ENCODE peak calls at places on chromosomes 1 and 21, in ten cellular contexts. One of them, this sample, is unnamed.
A peak's percentile ranks its signal among the peaks of the same experiment; 100 is the strongest.

GRCh38 chr1:36609241-36610027 is 126.7 kb upstream of the CSF3R start:
- DNase-seq in aorta: no peak
- DNase-seq in right cardiac atrium: peak; percentile 57
- DNase-seq in kidney: no peak
- DNase-seq in IMR-90: peak; percentile 29
- DNase-seq in fibroblast of lung: peak; percentile 28
- DNase-seq in H1: peak; percentile 85
- DNase-seq in CD8-positive, alpha-beta T cell: no peak
- DNase-seq in prostate gland: no peak
- DNase-seq in sigmoid colon: no peak
- DNase-seq in this sample: no peak

GRCh38 chr1:5709976-5710375 is 282.2 kb downstream of the NPHP4 start:
- DNase-seq in sigmoid colon: peak; percentile 26
- DNase-seq in kidney: no peak
- DNase-seq in fibroblast of lung: no peak
- DNase-seq in CD8-positive, alpha-beta T cell: no peak
- DNase-seq in H1: no peak
- DNase-seq in prostate gland: no peak
- DNase-seq in IMR-90: no peak
- DNase-seq in right cardiac atrium: no peak
- DNase-seq in aorta: no peak
- DNase-seq in this sample: no peak

GRCh38 chr1:182615468-182616129 is 11.4 kb upstream of the RGS16 start:
- DNase-seq in prostate gland: no peak
- DNase-seq in IMR-90: no peak
- DNase-seq in right cardiac atrium: peak; percentile 88
- DNase-seq in kidney: peak; percentile 84
- DNase-seq in CD8-positive, alpha-beta T cell: no peak
- DNase-seq in H1: no peak
- DNase-seq in sigmoid colon: peak; percentile 82
- DNase-seq in fibroblast of lung: peak; percentile 50
- DNase-seq in aorta: peak; percentile 84
- DNase-seq in this sample: peak; percentile 59

GRCh38 chr1:192160186-192160585 is 1.9 kb downstream of the RGS18 start:
- DNase-seq in CD8-positive, alpha-beta T cell: no peak
- DNase-seq in aorta: no peak
- DNase-seq in right cardiac atrium: no peak
- DNase-seq in fibroblast of lung: no peak
- DNase-seq in sigmoid colon: no peak
- DNase-seq in kidney: no peak
- DNase-seq in prostate gland: no peak
- DNase-seq in IMR-90: peak; percentile 30
- DNase-seq in H1: no peak
- DNase-seq in this sample: no peak

GRCh38 chr1:55055084-55055882 is 15.9 kb downstream of the PCSK9 start:
- DNase-seq in aorta: no peak
- DNase-seq in CD8-positive, alpha-beta T cell: no peak
- DNase-seq in prostate gland: no peak
- DNase-seq in IMR-90: no peak
- DNase-seq in kidney: no peak
- DNase-seq in right cardiac atrium: no peak
- DNase-seq in fibroblast of lung: no peak
- DNase-seq in H1: no peak
- DNase-seq in sigmoid colon: no peak
- DNase-seq in this sample: no peak

GRCh38 chr1:43981135-43981491 is 2.1 kb downstream of the B4GALT2 start:
- DNase-seq in right cardiac atrium: peak; percentile 51
- DNase-seq in CD8-positive, alpha-beta T cell: no peak
- DNase-seq in sigmoid colon: no peak
- DNase-seq in IMR-90: no peak
- DNase-seq in prostate gland: no peak
- DNase-seq in aorta: peak; percentile 48
- DNase-seq in kidney: peak; percentile 64
- DNase-seq in H1: no peak
- DNase-seq in fibroblast of lung: no peak
- DNase-seq in this sample: no peak

GRCh38 chr1:169999357-169999756 is 75.1 kb downstream of the KIFAP3 start:
- DNase-seq in fibroblast of lung: peak; percentile 75
- DNase-seq in IMR-90: peak; percentile 84
- DNase-seq in aorta: peak; percentile 49
- DNase-seq in prostate gland: no peak
- DNase-seq in CD8-positive, alpha-beta T cell: no peak
- DNase-seq in H1: no peak
- DNase-seq in sigmoid colon: no peak
- DNase-seq in right cardiac atrium: peak; percentile 58
- DNase-seq in kidney: no peak
- DNase-seq in this sample: no peak

GRCh38 chr1:162292422-162292849 is 84.2 kb downstream of the SPATA46 start:
- DNase-seq in prostate gland: no peak
- DNase-seq in sigmoid colon: no peak
- DNase-seq in fibroblast of lung: peak; percentile 33
- DNase-seq in H1: no peak
- DNase-seq in right cardiac atrium: no peak
- DNase-seq in IMR-90: peak; percentile 7
- DNase-seq in aorta: no peak
- DNase-seq in kidney: no peak
- DNase-seq in CD8-positive, alpha-beta T cell: no peak
- DNase-seq in this sample: no peak

GRCh38 chr1:10942542-10942912 is 69.9 kb upstream of the TARDBP start:
- DNase-seq in IMR-90: no peak
- DNase-seq in CD8-positive, alpha-beta T cell: no peak
- DNase-seq in kidney: no peak
- DNase-seq in prostate gland: no peak
- DNase-seq in H1: no peak
- DNase-seq in sigmoid colon: no peak
- DNase-seq in aorta: no peak
- DNase-seq in right cardiac atrium: no peak
- DNase-seq in fibroblast of lung: no peak
- DNase-seq in this sample: no peak

GRCh38 chr1:172287207-172287606 is 133.3 kb upstream of the C1orf105 start:
- DNase-seq in H1: no peak
- DNase-seq in right cardiac atrium: peak; percentile 78
- DNase-seq in CD8-positive, alpha-beta T cell: no peak
- DNase-seq in aorta: peak; percentile 83
- DNase-seq in kidney: no peak
- DNase-seq in IMR-90: peak; percentile 73
- DNase-seq in fibroblast of lung: peak; percentile 89
- DNase-seq in prostate gland: no peak
- DNase-seq in sigmoid colon: peak; percentile 87
- DNase-seq in this sample: peak; percentile 20

GRCh38 chr1:44038876-44039657 is 7.8 kb upstream of the SLC6A9 start:
- DNase-seq in aorta: no peak
- DNase-seq in sigmoid colon: no peak
- DNase-seq in H1: no peak
- DNase-seq in right cardiac atrium: no peak
- DNase-seq in CD8-positive, alpha-beta T cell: no peak
- DNase-seq in IMR-90: peak; percentile 39
- DNase-seq in kidney: no peak
- DNase-seq in fibroblast of lung: no peak
- DNase-seq in prostate gland: no peak
- DNase-seq in this sample: no peak

GRCh38 chr21:45803613-45804340 is 160.3 kb downstream of the PCBP3 start:
- DNase-seq in IMR-90: no peak
- DNase-seq in fibroblast of lung: no peak
- DNase-seq in right cardiac atrium: no peak
- DNase-seq in CD8-positive, alpha-beta T cell: no peak
- DNase-seq in kidney: peak; percentile 37
- DNase-seq in prostate gland: no peak
- DNase-seq in sigmoid colon: no peak
- DNase-seq in aorta: no peak
- DNase-seq in H1: no peak
- DNase-seq in this sample: no peak
- H3K27ac ChIP-seq in IMR-90: no peak overlapping the region
- H3K27ac ChIP-seq in fibroblast of lung: no peak overlapping the region
- H3K27ac ChIP-seq in right cardiac atrium: no peak overlapping the region
- H3K27ac ChIP-seq in CD8-positive, alpha-beta T cell: no peak overlapping the region
- H3K27ac ChIP-seq in kidney: no peak overlapping the region
- H3K27ac ChIP-seq in prostate gland: no peak overlapping the region
- H3K27ac ChIP-seq in sigmoid colon: no peak overlapping the region
- H3K27ac ChIP-seq in aorta: no peak overlapping the region
- H3K27ac ChIP-seq in H1: no peak overlapping the region
- H3K27ac ChIP-seq in this sample: no peak overlapping the region

DNA sequence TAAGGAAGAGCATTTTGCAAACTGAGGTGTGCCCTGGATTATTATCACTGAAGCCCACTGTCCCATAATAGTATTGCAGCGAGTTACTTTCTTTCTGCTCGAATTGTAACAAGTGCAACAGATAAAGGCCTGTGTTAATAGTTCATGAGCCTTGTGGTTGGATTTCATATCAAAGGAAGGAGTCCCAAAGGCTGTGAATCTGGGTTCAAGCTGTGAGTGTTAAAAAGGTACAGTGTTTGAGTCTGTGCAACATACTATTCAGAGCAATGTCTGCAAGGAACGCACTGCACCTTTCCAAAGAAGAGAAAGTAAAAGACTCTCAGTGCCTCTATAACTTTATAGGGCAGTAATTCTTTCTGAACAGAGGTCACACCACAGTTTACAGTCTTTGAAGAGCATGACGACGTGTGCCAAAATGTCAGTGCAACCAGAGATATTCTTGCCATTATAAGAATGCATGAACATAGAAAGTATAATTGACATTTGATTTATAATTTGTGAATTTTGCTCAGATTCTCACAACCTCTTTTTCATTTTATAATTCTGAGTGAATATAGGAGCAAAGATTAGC is 79.1 kb downstream of the CDC7 start:
- DNase-seq in prostate gland: no peak
- DNase-seq in kidney: no peak
- DNase-seq in fibroblast of lung: peak; percentile 60
- DNase-seq in aorta: no peak
- DNase-seq in right cardiac atrium: no peak
- DNase-seq in CD8-positive, alpha-beta T cell: no peak
- DNase-seq in sigmoid colon: peak; percentile 48
- DNase-seq in IMR-90: peak; percentile 60
- DNase-seq in H1: no peak
- DNase-seq in this sample: no peak
- H3K27ac ChIP-seq in prostate gland: peak overlapping the region; percentile 8
- H3K27ac ChIP-seq in kidney: no peak overlapping the region
- H3K27ac ChIP-seq in fibroblast of lung: no peak overlapping the region
- H3K27ac ChIP-seq in aorta: no peak overlapping the region
- H3K27ac ChIP-seq in right cardiac atrium: no peak overlapping the region
- H3K27ac ChIP-seq in CD8-positive, alpha-beta T cell: no peak overlapping the region
- H3K27ac ChIP-seq in sigmoid colon: peak overlapping the region; percentile 66
- H3K27ac ChIP-seq in IMR-90: no peak overlapping the region
- H3K27ac ChIP-seq in H1: no peak overlapping the region
- H3K27ac ChIP-seq in this sample: no peak overlapping the region

GRCh38 chr1:152904688-152905440 is 3.5 kb upstream of the IVL start:
- DNase-seq in IMR-90: no peak
- DNase-seq in right cardiac atrium: no peak
- DNase-seq in H1: no peak
- DNase-seq in CD8-positive, alpha-beta T cell: no peak
- DNase-seq in aorta: no peak
- DNase-seq in fibroblast of lung: no peak
- DNase-seq in prostate gland: no peak
- DNase-seq in sigmoid colon: no peak
- DNase-seq in kidney: no peak
- DNase-seq in this sample: no peak

GRCh38 chr1:152901631-152902030 is 6.7 kb upstream of the IVL start:
- DNase-seq in aorta: no peak
- DNase-seq in right cardiac atrium: no peak
- DNase-seq in IMR-90: no peak
- DNase-seq in H1: no peak
- DNase-seq in sigmoid colon: no peak
- DNase-seq in CD8-positive, alpha-beta T cell: no peak
- DNase-seq in fibroblast of lung: no peak
- DNase-seq in prostate gland: no peak
- DNase-seq in kidney: no peak
- DNase-seq in this sample: no peak

GRCh38 chr1:152907686-152908601 is at the start of gene IVL:
- DNase-seq in CD8-positive, alpha-beta T cell: no peak
- DNase-seq in fibroblast of lung: no peak
- DNase-seq in H1: no peak
- DNase-seq in IMR-90: no peak
- DNase-seq in aorta: no peak
- DNase-seq in right cardiac atrium: no peak
- DNase-seq in prostate gland: no peak
- DNase-seq in sigmoid colon: no peak
- DNase-seq in kidney: no peak
- DNase-seq in this sample: no peak

GRCh38 chr1:152902676-152903075 is 5.7 kb upstream of the IVL start:
- DNase-seq in CD8-positive, alpha-beta T cell: no peak
- DNase-seq in IMR-90: no peak
- DNase-seq in H1: no peak
- DNase-seq in prostate gland: no peak
- DNase-seq in aorta: no peak
- DNase-seq in kidney: no peak
- DNase-seq in right cardiac atrium: no peak
- DNase-seq in sigmoid colon: no peak
- DNase-seq in fibroblast of lung: no peak
- DNase-seq in this sample: no peak

GRCh38 chr1:152906023-152906565 is 2.3 kb upstream of the IVL start:
- DNase-seq in right cardiac atrium: no peak
- DNase-seq in aorta: no peak
- DNase-seq in CD8-positive, alpha-beta T cell: no peak
- DNase-seq in kidney: no peak
- DNase-seq in H1: no peak
- DNase-seq in IMR-90: peak; percentile 8
- DNase-seq in sigmoid colon: no peak
- DNase-seq in fibroblast of lung: peak; percentile 7
- DNase-seq in prostate gland: no peak
- DNase-seq in this sample: no peak
- H3K27ac ChIP-seq in right cardiac atrium: no peak overlapping the region
- H3K27ac ChIP-seq in aorta: no peak overlapping the region
- H3K27ac ChIP-seq in CD8-positive, alpha-beta T cell: no peak overlapping the region
- H3K27ac ChIP-seq in kidney: no peak overlapping the region
- H3K27ac ChIP-seq in H1: no peak overlapping the region
- H3K27ac ChIP-seq in IMR-90: no peak overlapping the region
- H3K27ac ChIP-seq in sigmoid colon: no peak overlapping the region
- H3K27ac ChIP-seq in fibroblast of lung: peak overlapping the region; percentile 75
- H3K27ac ChIP-seq in prostate gland: no peak overlapping the region
- H3K27ac ChIP-seq in this sample: no peak overlapping the region

DNA sequence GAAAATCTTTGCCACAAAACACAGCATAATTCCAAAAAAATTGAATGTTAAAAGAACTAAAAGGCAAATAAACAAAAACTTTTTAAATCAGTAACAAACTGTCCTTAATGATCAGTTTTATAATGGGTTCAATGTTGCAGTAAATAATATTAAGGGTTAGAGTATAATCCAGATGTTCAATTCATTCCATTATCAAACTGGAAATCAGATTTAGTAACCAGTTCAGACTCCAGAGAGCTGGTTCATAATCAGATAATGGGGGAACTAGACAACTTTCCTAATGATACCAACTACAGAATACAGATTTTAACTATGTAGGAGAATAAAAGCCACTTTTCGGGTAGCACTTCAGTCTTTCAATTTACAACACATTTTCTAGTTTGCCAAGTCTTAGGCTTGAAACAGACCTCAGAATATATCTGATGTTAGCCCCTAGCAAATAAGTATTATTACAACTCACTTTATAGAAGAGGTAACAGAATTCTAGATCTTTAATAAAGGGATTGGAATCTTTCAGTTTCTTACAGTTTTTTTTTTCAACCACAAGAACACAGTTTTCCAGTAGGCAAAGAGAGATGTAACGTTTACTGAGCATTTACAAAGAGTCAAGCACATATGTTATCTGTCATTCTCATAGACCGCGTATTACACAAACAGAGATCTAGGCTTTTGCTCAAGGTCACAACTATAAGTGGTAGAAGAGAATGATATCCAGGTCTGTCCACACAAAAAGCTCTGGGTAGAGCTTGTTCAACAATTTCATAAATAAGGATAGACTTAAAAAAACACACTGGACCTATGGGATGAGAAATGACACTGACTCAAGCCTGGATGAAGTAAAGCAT is 1.9 kb upstream of the DCAF6 start:
- DNase-seq in right cardiac atrium: no peak
- DNase-seq in prostate gland: no peak
- DNase-seq in aorta: no peak
- DNase-seq in CD8-positive, alpha-beta T cell: no peak
- DNase-seq in sigmoid colon: no peak
- DNase-seq in H1: no peak
- DNase-seq in IMR-90: peak; percentile 65
- DNase-seq in kidney: no peak
- DNase-seq in fibroblast of lung: peak; percentile 64
- DNase-seq in this sample: no peak
- H3K27ac ChIP-seq in right cardiac atrium: peak overlapping the region; percentile 77
- H3K27ac ChIP-seq in prostate gland: peak overlapping the region; percentile 98
- H3K27ac ChIP-seq in aorta: peak overlapping the region; percentile 58
- H3K27ac ChIP-seq in CD8-positive, alpha-beta T cell: peak overlapping the region; percentile 91
- H3K27ac ChIP-seq in sigmoid colon: peak overlapping the region; percentile 99
- H3K27ac ChIP-seq in H1: no peak overlapping the region
- H3K27ac ChIP-seq in IMR-90: peak overlapping the region; percentile 85
- H3K27ac ChIP-seq in kidney: peak overlapping the region; percentile 99
- H3K27ac ChIP-seq in fibroblast of lung: peak overlapping the region; percentile 98
- H3K27ac ChIP-seq in this sample: peak overlapping the region; percentile 98